ENCODE peak calls at places on chromosomes 12 and 14, in six cellular contexts. One of them, this sample, is unnamed.
A peak's percentile ranks its signal among the peaks of the same experiment; 100 is the strongest.

GRCh38 chr12:100404769-100405407 is 48.0 kb downstream of the SLC17A8 start:
- DNase-seq in endothelial cell: peak; percentile 66
- DNase-seq in foreskin fibroblast: peak; percentile 8
- DNase-seq in mucosa of descending colon: no peak
- DNase-seq in upper lobe of right lung: no peak
- DNase-seq in mesothelial cell of epicardium: no peak
- DNase-seq in this sample: peak; percentile 13

GRCh38 chr12:119683413-119683812 is 15.5 kb downstream of the PRKAB1 start:
- DNase-seq in endothelial cell: no peak
- DNase-seq in foreskin fibroblast: peak; percentile 44
- DNase-seq in mucosa of descending colon: no peak
- DNase-seq in upper lobe of right lung: no peak
- DNase-seq in mesothelial cell of epicardium: no peak
- DNase-seq in this sample: no peak

GRCh38 chr12:42143401-42144173 is 1.1 kb downstream of the GXYLT1 start:
- DNase-seq in endothelial cell: no peak
- DNase-seq in foreskin fibroblast: no peak
- DNase-seq in mucosa of descending colon: no peak
- DNase-seq in upper lobe of right lung: no peak
- DNase-seq in mesothelial cell of epicardium: no peak
- DNase-seq in this sample: no peak

GRCh38 chr14:94009767-94010166 is 12.7 kb downstream of the CCDC197 start:
- DNase-seq in endothelial cell: no peak
- DNase-seq in foreskin fibroblast: peak; percentile 18
- DNase-seq in mucosa of descending colon: no peak
- DNase-seq in upper lobe of right lung: no peak
- DNase-seq in mesothelial cell of epicardium: no peak
- DNase-seq in this sample: no peak

GRCh38 chr14:76917759-76918175 is 91.6 kb downstream of the LRRC74A start:
- DNase-seq in endothelial cell: no peak
- DNase-seq in foreskin fibroblast: no peak
- DNase-seq in mucosa of descending colon: no peak
- DNase-seq in upper lobe of right lung: peak; percentile 79
- DNase-seq in mesothelial cell of epicardium: no peak
- DNase-seq in this sample: no peak

GRCh38 chr14:69087061-69087461 is 65.9 kb downstream of the DCAF5 start:
- DNase-seq in endothelial cell: no peak
- DNase-seq in foreskin fibroblast: no peak
- DNase-seq in mucosa of descending colon: no peak
- DNase-seq in upper lobe of right lung: no peak
- DNase-seq in mesothelial cell of epicardium: no peak
- DNase-seq in this sample: no peak

GRCh38 chr12:77130193-77130592 is 64.8 kb upstream of the E2F7 start:
- DNase-seq in endothelial cell: no peak
- DNase-seq in foreskin fibroblast: no peak
- DNase-seq in mucosa of descending colon: no peak
- DNase-seq in upper lobe of right lung: no peak
- DNase-seq in mesothelial cell of epicardium: no peak
- DNase-seq in this sample: no peak

GRCh38 chr12:33710548-33710947 is 270.9 kb upstream of the SYT10 start:
- DNase-seq in endothelial cell: no peak
- DNase-seq in foreskin fibroblast: no peak
- DNase-seq in mucosa of descending colon: no peak
- DNase-seq in upper lobe of right lung: no peak
- DNase-seq in mesothelial cell of epicardium: no peak
- DNase-seq in this sample: no peak

GRCh38 chr12:77599782-77600491 is 230.8 kb upstream of the NAV3 start:
- DNase-seq in endothelial cell: no peak
- DNase-seq in foreskin fibroblast: no peak
- DNase-seq in mucosa of descending colon: no peak
- DNase-seq in upper lobe of right lung: no peak
- DNase-seq in mesothelial cell of epicardium: no peak
- DNase-seq in this sample: no peak

GRCh38 chr14:78202976-78203375 is 32.8 kb downstream of the NRXN3 start:
- DNase-seq in endothelial cell: no peak
- DNase-seq in foreskin fibroblast: no peak
- DNase-seq in mucosa of descending colon: no peak
- DNase-seq in upper lobe of right lung: no peak
- DNase-seq in mesothelial cell of epicardium: no peak
- DNase-seq in this sample: no peak

DNA sequence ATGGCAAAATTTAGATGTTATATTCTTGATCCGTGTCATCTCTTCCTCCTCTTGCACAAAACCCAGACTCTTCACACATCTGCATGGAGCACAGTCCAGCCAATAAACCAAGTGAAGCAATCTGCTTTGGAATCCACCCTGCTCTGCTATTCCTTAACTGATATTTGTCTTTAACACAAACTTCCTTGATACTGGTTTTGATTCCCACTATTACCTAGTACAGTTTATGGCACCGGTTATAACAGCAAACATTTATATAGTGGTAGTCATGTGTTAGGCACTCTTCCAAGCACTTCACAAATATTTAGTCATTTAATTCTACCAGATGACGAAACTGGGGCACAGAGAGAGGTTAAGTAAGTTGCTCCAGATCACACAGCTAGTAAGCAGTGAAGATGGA is 12.5 kb downstream of the STYK1 start:
- DNase-seq in endothelial cell: no peak
- DNase-seq in foreskin fibroblast: peak; percentile 54
- DNase-seq in mucosa of descending colon: no peak
- DNase-seq in upper lobe of right lung: no peak
- DNase-seq in mesothelial cell of epicardium: no peak
- DNase-seq in this sample: no peak
- TF ChIP-seq CTCF in endothelial cell: no peak
- TF ChIP-seq CTCF in foreskin fibroblast: no peak
- TF ChIP-seq CTCF in mucosa of descending colon: no peak
- TF ChIP-seq CTCF in upper lobe of right lung: no peak
- TF ChIP-seq CTCF in mesothelial cell of epicardium: no peak
- TF ChIP-seq CTCF in this sample: no peak

GRCh38 chr14:105931808-105932483 is 405.6 kb downstream of the TMEM121 start:
- DNase-seq in endothelial cell: no peak
- DNase-seq in foreskin fibroblast: no peak
- DNase-seq in mucosa of descending colon: no peak
- DNase-seq in upper lobe of right lung: no peak
- DNase-seq in mesothelial cell of epicardium: no peak
- DNase-seq in this sample: no peak
- TF ChIP-seq CTCF in endothelial cell: no peak
- TF ChIP-seq CTCF in foreskin fibroblast: no peak
- TF ChIP-seq CTCF in mucosa of descending colon: no peak
- TF ChIP-seq CTCF in upper lobe of right lung: no peak
- TF ChIP-seq CTCF in mesothelial cell of epicardium: no peak
- TF ChIP-seq CTCF in this sample: no peak

GRCh38 chr12:54404061-54405004 is 14.7 kb downstream of the ITGA5 start:
- DNase-seq in endothelial cell: peak; percentile 70
- DNase-seq in foreskin fibroblast: no peak
- DNase-seq in mucosa of descending colon: no peak
- DNase-seq in upper lobe of right lung: no peak
- DNase-seq in mesothelial cell of epicardium: no peak
- DNase-seq in this sample: peak; percentile 57
- TF ChIP-seq CTCF in endothelial cell: peak; percentile 99
- TF ChIP-seq CTCF in foreskin fibroblast: peak; percentile 85
- TF ChIP-seq CTCF in mucosa of descending colon: peak; percentile 89
- TF ChIP-seq CTCF in upper lobe of right lung: peak; percentile 96
- TF ChIP-seq CTCF in mesothelial cell of epicardium: peak; percentile 99
- TF ChIP-seq CTCF in this sample: peak; percentile 94

GRCh38 chr12:133180669-133181068 is 626 bp upstream of the ZNF268 start:
- DNase-seq in endothelial cell: no peak
- DNase-seq in foreskin fibroblast: no peak
- DNase-seq in mucosa of descending colon: no peak
- DNase-seq in upper lobe of right lung: no peak
- DNase-seq in mesothelial cell of epicardium: no peak
- DNase-seq in this sample: no peak
- TF ChIP-seq CTCF in endothelial cell: no peak
- TF ChIP-seq CTCF in foreskin fibroblast: no peak
- TF ChIP-seq CTCF in mucosa of descending colon: no peak
- TF ChIP-seq CTCF in upper lobe of right lung: no peak
- TF ChIP-seq CTCF in mesothelial cell of epicardium: no peak
- TF ChIP-seq CTCF in this sample: no peak

GRCh38 chr12:80849367-80849766 is 88.4 kb downstream of the LIN7A start:
- DNase-seq in endothelial cell: no peak
- DNase-seq in foreskin fibroblast: no peak
- DNase-seq in mucosa of descending colon: no peak
- DNase-seq in upper lobe of right lung: no peak
- DNase-seq in mesothelial cell of epicardium: no peak
- DNase-seq in this sample: no peak
- TF ChIP-seq CTCF in endothelial cell: no peak
- TF ChIP-seq CTCF in foreskin fibroblast: no peak
- TF ChIP-seq CTCF in mucosa of descending colon: no peak
- TF ChIP-seq CTCF in upper lobe of right lung: no peak
- TF ChIP-seq CTCF in mesothelial cell of epicardium: no peak
- TF ChIP-seq CTCF in this sample: no peak

DNA sequence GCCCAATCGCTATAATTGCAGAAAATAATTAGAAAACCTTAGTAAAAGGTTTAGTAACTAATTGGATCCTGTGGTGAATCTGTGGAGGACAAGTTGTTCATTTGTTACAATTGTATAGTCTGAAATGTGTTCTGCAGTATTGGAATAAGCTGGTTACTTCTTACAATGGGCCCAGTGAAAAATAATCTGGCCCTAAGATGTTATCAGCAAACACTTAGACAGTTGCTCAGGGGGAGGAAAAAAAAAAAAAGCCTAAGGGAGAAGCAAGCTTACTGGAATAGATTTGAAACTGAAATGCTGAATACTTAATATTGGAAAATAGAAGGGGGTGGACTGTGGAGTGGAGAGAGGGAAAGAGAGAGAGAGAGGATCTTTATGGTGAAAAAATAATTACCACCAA is 4.0 kb downstream of the FOXG1 start:
- DNase-seq in endothelial cell: no peak
- DNase-seq in foreskin fibroblast: no peak
- DNase-seq in mucosa of descending colon: no peak
- DNase-seq in upper lobe of right lung: no peak
- DNase-seq in mesothelial cell of epicardium: no peak
- DNase-seq in this sample: no peak
- TF ChIP-seq CTCF in endothelial cell: no peak
- TF ChIP-seq CTCF in foreskin fibroblast: no peak
- TF ChIP-seq CTCF in mucosa of descending colon: no peak
- TF ChIP-seq CTCF in upper lobe of right lung: no peak
- TF ChIP-seq CTCF in mesothelial cell of epicardium: no peak
- TF ChIP-seq CTCF in this sample: no peak

DNA sequence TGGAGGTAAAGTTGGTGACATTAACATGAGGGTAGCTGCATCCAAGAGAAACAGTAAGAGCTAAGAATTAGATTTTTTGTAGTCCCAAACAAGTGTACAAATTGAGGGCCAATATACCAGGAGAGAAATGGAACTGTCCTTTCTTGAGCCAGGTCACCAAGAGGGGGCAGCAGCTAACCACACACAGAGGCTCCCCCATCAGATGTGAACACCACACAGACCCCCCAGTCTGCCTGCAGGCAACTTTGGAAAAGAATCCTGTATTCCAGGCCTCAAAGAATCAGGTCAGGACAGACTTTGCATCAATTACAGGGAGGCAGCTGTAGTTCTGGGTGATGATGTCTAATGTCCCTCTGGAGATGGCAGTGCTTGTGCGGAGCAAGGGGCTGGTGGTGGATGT is 77.9 kb downstream of the SPTB start:
- DNase-seq in endothelial cell: peak; percentile 53
- DNase-seq in foreskin fibroblast: no peak
- DNase-seq in mucosa of descending colon: no peak
- DNase-seq in upper lobe of right lung: no peak
- DNase-seq in mesothelial cell of epicardium: no peak
- DNase-seq in this sample: peak; percentile 50
- TF ChIP-seq CTCF in endothelial cell: peak; percentile 27
- TF ChIP-seq CTCF in foreskin fibroblast: peak; percentile 59
- TF ChIP-seq CTCF in mucosa of descending colon: no peak
- TF ChIP-seq CTCF in upper lobe of right lung: peak; percentile 24
- TF ChIP-seq CTCF in mesothelial cell of epicardium: no peak
- TF ChIP-seq CTCF in this sample: no peak